ENCODE peak calls at places on chromosome 21, in nine cellular contexts. One of them, this sample, is unnamed.

GRCh38 chr21:16046625-16047340 is 317.0 kb downstream of the USP25 start:
- DNase-seq in HEK293T: no peak
- DNase-seq in NCI-H2029: no peak
- DNase-seq in amniotic stem cell: no peak
- DNase-seq in NCI-H524: no peak
- DNase-seq in RCC 7860: no peak
- DNase-seq in cardiac fibroblast: peak
- DNase-seq in EL: peak
- DNase-seq in hepatic stellate cell: peak
- DNase-seq in this sample: no peak

GRCh38 chr21:28442624-28443023 is 550.1 kb downstream of the LTN1 start:
- DNase-seq in HEK293T: no peak
- DNase-seq in NCI-H2029: no peak
- DNase-seq in amniotic stem cell: no peak
- DNase-seq in NCI-H524: no peak
- DNase-seq in RCC 7860: no peak
- DNase-seq in cardiac fibroblast: peak
- DNase-seq in EL: peak
- DNase-seq in hepatic stellate cell: no peak
- DNase-seq in this sample: no peak

GRCh38 chr21:35585155-35585554 is 475.2 kb downstream of the SETD4 start:
- DNase-seq in HEK293T: no peak
- DNase-seq in NCI-H2029: no peak
- DNase-seq in amniotic stem cell: no peak
- DNase-seq in NCI-H524: no peak
- DNase-seq in RCC 7860: no peak
- DNase-seq in cardiac fibroblast: peak
- DNase-seq in EL: no peak
- DNase-seq in hepatic stellate cell: no peak
- DNase-seq in this sample: no peak

GRCh38 chr21:44623575-44623974 is 3.3 kb upstream of the KRTAP10-9 start:
- DNase-seq in HEK293T: no peak
- DNase-seq in NCI-H2029: no peak
- DNase-seq in amniotic stem cell: no peak
- DNase-seq in NCI-H524: no peak
- DNase-seq in RCC 7860: no peak
- DNase-seq in cardiac fibroblast: no peak
- DNase-seq in EL: no peak
- DNase-seq in hepatic stellate cell: no peak
- DNase-seq in this sample: no peak

GRCh38 chr21:44331650-44332306 is 7.4 kb downstream of the CFAP410 start:
- DNase-seq in HEK293T: no peak
- DNase-seq in NCI-H2029: no peak
- DNase-seq in amniotic stem cell: no peak
- DNase-seq in NCI-H524: peak
- DNase-seq in RCC 7860: no peak
- DNase-seq in cardiac fibroblast: no peak
- DNase-seq in EL: peak
- DNase-seq in hepatic stellate cell: no peak
- DNase-seq in this sample: no peak

GRCh38 chr21:41611966-41612606 is 104.1 kb upstream of the TMPRSS2 start:
- DNase-seq in HEK293T: no peak
- DNase-seq in NCI-H2029: peak
- DNase-seq in amniotic stem cell: no peak
- DNase-seq in NCI-H524: no peak
- DNase-seq in RCC 7860: peak
- DNase-seq in cardiac fibroblast: peak
- DNase-seq in EL: no peak
- DNase-seq in hepatic stellate cell: no peak
- DNase-seq in this sample: no peak

GRCh38 chr21:37863842-37864241 is 52.4 kb downstream of the KCNJ6 start:
- DNase-seq in HEK293T: no peak
- DNase-seq in NCI-H2029: no peak
- DNase-seq in amniotic stem cell: no peak
- DNase-seq in NCI-H524: no peak
- DNase-seq in RCC 7860: no peak
- DNase-seq in cardiac fibroblast: peak
- DNase-seq in EL: peak
- DNase-seq in hepatic stellate cell: peak
- DNase-seq in this sample: no peak

GRCh38 chr21:36478207-36478701 is 1.7 kb downstream of the CLDN14 start:
- DNase-seq in HEK293T: no peak
- DNase-seq in NCI-H2029: no peak
- DNase-seq in amniotic stem cell: peak
- DNase-seq in NCI-H524: no peak
- DNase-seq in RCC 7860: peak
- DNase-seq in cardiac fibroblast: peak
- DNase-seq in EL: peak
- DNase-seq in hepatic stellate cell: peak
- DNase-seq in this sample: peak

GRCh38 chr21:41564871-41565281 is 56.9 kb upstream of the TMPRSS2 start:
- DNase-seq in HEK293T: no peak
- DNase-seq in NCI-H2029: no peak
- DNase-seq in amniotic stem cell: peak
- DNase-seq in NCI-H524: no peak
- DNase-seq in RCC 7860: no peak
- DNase-seq in cardiac fibroblast: peak
- DNase-seq in EL: peak
- DNase-seq in hepatic stellate cell: peak
- DNase-seq in this sample: no peak